ENCODE peak calls at places on chromosomes 6 and 20, in ten cellular contexts. O, Q, E, A, S, G, C, B, X and T are unnamed samples.

GRCh38 chr6:52995913-52996685 is 1.0 kb upstream of the GSTA4 start:
- DNase-seq in O (peak; percentile 91), Q (peak; percentile 81), E (no peak), A (peak; percentile 52), S (peak; percentile 43), G (no peak), C (peak; percentile 21), B (peak; percentile 78), X (peak; percentile 41), T (peak; percentile 56)

GRCh38 chr6:2931055-2931454 is 27.9 kb upstream of the SERPINB9 start:
- DNase-seq in O (no peak), Q (no peak), E (no peak), A (no peak), S (no peak), G (no peak), C (no peak), B (no peak), X (no peak), T (no peak)

GRCh38 chr6:133551847-133552331 is 310.7 kb downstream of the EYA4 start:
- DNase-seq in O (peak; percentile 100), Q (peak; percentile 41), E (no peak), A (peak; percentile 84), S (peak; percentile 42), G (no peak), C (no peak), B (peak; percentile 50), X (peak; percentile 52), T (no peak)

GRCh38 chr20:49999329-49999728 is 16.5 kb downstream of the SNAI1 start:
- DNase-seq in O (no peak), Q (no peak), E (no peak), A (no peak), S (no peak), G (no peak), C (no peak), B (no peak), X (no peak), T (no peak)

GRCh38 chr20:16708590-16708989 is 21.2 kb upstream of the SNRPB2 start:
- DNase-seq in O (no peak), Q (no peak), E (no peak), A (no peak), S (no peak), G (no peak), C (no peak), B (no peak), X (no peak), T (no peak)

GRCh38 chr6:24228681-24229255 is 102.8 kb downstream of the NRSN1 start:
- DNase-seq in O (peak; percentile 6), Q (peak; percentile 8), E (no peak), A (no peak), S (no peak), G (no peak), C (no peak), B (no peak), X (peak; percentile 31), T (no peak)

GRCh38 chr6:163820745-163821456 is 406.4 kb downstream of the QKI start:
- DNase-seq in O (no peak), Q (no peak), E (no peak), A (peak; percentile 82), S (no peak), G (no peak), C (no peak), B (no peak), X (no peak), T (no peak)

GRCh38 chr6:23180504-23181293 is 611.3 kb downstream of the HDGFL1 start:
- DNase-seq in O (peak; percentile 90), Q (no peak), E (no peak), A (no peak), S (peak; percentile 71), G (no peak), C (peak; percentile 48), B (no peak), X (peak; percentile 70), T (peak; percentile 64)

GRCh38 chr20:20594171-20594530 is 118.3 kb downstream of the RALGAPA2 start:
- DNase-seq in O (peak; percentile 50), Q (no peak), E (no peak), A (no peak), S (no peak), G (no peak), C (no peak), B (no peak), X (no peak), T (peak; percentile 5)

GRCh38 chr20:17538517-17539170 is 7.5 kb upstream of the BFSP1 start:
- DNase-seq in O (no peak), Q (no peak), E (no peak), A (no peak), S (no peak), G (no peak), C (no peak), B (no peak), X (no peak), T (no peak)

GRCh38 chr6:30560930-30561329 is 3.8 kb downstream of the PRR3 start:
- DNase-seq in O (no peak), Q (no peak), E (no peak), A (no peak), S (no peak), G (no peak), C (no peak), B (no peak), X (no peak), T (no peak)
- H3K27ac ChIP-seq in O (no peak overlapping the region), Q (no peak overlapping the region), E (no peak overlapping the region), A (no peak overlapping the region), S (no peak overlapping the region), G (no peak overlapping the region), C (no peak overlapping the region), B (no peak overlapping the region), X (no peak overlapping the region), T (no peak overlapping the region)

GRCh38 chr6:160239929-160240690 is 18.5 kb downstream of the SLC22A2 start:
- DNase-seq in O (no peak), Q (no peak), E (no peak), A (no peak), S (no peak), G (no peak), C (no peak), B (no peak), X (no peak), T (no peak)

GRCh38 chr6:160238234-160238633 is 20.4 kb downstream of the SLC22A2 start:
- DNase-seq in O (no peak), Q (peak; percentile 14), E (no peak), A (no peak), S (no peak), G (no peak), C (no peak), B (no peak), X (no peak), T (no peak)

GRCh38 chr6:160240691-160241084 is 17.9 kb downstream of the SLC22A2 start:
- DNase-seq in O (no peak), Q (no peak), E (no peak), A (no peak), S (no peak), G (no peak), C (no peak), B (no peak), X (no peak), T (no peak)

DNA sequence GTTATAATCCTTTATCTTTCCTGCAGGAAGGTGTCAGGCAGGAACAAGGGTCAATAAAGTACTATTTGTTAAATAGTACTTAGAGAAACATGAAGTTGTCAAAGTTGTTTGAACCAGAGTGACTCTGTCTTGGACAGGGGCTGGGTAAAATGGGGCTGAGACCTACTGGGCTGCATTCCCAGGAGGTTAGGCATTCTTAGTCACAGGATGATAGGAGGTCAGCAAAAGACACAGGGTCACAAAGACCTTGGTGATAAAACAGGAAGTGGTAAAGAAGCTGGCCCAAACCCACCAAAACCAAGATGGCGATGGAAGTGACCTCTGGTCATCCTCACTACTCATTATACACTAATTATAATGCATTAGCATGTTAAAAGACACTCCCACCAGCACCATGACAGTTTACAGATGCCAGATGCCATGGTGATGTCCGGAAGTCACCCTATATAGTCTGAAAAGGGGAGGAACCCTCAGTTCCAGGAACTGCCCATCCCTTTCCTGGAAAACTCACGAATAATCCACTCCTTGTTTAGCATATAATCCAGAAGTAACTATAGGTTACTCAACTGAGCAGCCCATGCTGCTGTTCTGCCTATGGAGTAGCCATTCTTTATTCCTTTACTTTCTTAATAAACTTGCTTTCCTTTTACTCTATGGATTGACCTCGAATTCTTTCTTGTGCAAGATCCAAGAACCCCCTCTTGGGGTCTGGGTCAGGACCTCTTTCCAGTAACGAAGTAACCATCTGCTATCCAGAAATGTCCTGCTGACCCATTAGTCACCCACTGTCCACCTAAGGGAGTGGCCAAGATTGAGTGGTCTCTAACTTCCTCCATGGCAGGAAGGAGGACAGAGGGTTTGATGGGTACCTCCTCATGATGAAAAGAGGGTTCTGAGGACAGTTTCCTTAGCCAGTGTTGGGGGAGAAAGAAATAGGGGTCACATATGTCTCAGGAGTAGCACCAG is 19.6 kb downstream of the SLC22A2 start:
- DNase-seq in O (no peak), Q (peak; percentile 53), E (no peak), A (no peak), S (no peak), G (no peak), C (no peak), B (no peak), X (no peak), T (no peak)
- H3K4me1 ChIP-seq in O (no peaks in the 10 kb centered on the region), Q (peaks cover 22% of the 10 kb centered on the region), E (no peaks in the 10 kb centered on the region), A (no peaks in the 10 kb centered on the region), S (no peaks in the 10 kb centered on the region), G (no peaks in the 10 kb centered on the region), C (no peaks in the 10 kb centered on the region), B (no peaks in the 10 kb centered on the region), X (no peaks in the 10 kb centered on the region), T (peaks cover 1% of the 10 kb centered on the region)

DNA sequence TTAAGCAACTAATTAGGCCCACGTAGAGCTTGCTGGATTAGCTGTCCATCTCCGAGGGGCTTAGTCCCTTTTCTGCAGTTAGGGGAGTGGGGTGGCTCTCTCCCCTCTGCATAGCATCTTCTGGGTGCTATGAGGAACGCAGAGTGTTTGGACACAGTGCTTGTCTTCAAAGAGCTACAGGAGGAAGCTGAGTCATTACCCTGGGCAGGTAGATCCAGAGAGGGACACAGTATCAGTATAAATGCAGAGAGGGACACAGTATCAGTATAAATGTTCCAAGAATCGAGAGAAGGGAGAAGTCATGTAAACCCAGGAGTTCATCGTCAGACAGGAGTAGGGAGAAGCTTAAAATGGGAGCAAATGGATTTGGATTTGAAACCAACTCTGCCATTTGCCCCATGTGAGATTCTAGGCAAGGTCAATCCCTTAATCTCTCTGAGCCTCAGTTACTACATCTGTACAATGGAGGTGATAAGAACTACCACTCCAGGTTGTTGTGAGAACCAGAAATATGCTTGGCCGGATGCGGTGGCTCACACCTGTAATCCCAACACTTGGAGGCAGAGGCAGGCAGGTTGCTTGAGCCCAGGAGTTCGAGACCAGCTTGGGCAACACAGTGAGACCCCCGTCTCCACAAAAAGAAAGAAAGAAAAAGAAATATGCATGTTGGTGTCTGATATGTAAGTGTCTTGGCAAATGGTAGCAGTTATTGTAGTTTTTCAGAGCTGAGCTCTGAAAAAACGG is 5.5 kb upstream of the GHRH start:
- DNase-seq in O (no peak), Q (no peak), E (no peak), A (no peak), S (no peak), G (no peak), C (no peak), B (no peak), X (no peak), T (no peak)
- H3K27ac ChIP-seq in O (no peak overlapping the region), Q (no peak overlapping the region), E (no peak overlapping the region), A (no peak overlapping the region), S (no peak overlapping the region), G (no peak overlapping the region), C (no peak overlapping the region), B (peak overlapping the region; percentile 97), X (no peak overlapping the region), T (peak overlapping the region; percentile 88)

DNA sequence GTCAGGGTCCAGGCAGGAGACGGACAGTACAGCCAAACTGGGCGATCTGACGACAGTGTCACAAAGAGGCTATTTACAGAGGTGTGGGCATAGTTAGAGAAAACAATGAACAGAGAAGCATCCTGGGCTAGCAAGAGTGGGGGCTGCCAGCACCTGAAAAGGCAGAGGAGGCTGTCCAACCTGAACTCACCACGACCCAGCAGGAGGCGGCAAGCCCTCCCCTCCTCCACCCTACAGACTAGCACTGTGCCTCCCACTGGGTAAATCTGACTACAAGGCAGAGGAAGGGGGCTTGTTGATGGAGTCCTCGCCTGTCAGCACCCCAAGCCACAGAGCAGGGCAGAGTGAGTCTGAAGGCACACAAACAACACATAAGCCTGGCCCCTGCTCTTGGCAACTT is 52.8 kb upstream of the CDYL start:
- DNase-seq in O (no peak), Q (no peak), E (no peak), A (no peak), S (no peak), G (no peak), C (no peak), B (peak; percentile 72), X (no peak), T (no peak)
- H3K4me1 ChIP-seq in O (no peaks in the 10 kb centered on the region), Q (no peaks in the 10 kb centered on the region), E (no peaks in the 10 kb centered on the region), A (no peaks in the 10 kb centered on the region), S (no peaks in the 10 kb centered on the region), G (peaks cover 4% of the 10 kb centered on the region), C (no peaks in the 10 kb centered on the region), B (peaks cover 9% of the 10 kb centered on the region), X (no peaks in the 10 kb centered on the region), T (peaks cover 4% of the 10 kb centered on the region)